ENCODE peak calls at places on chromosomes 16 and 17, in four cellular contexts. E is heart right ventricle; N is CD8-positive, alpha-beta memory T cell; M is lower lobe of right lung. A is an unnamed sample.

GRCh38 chr17:17523714-17524075 is 27.5 kb upstream of the RASD1 start:
- DNase-seq in E (no peak), N (no peak), M (no peak), A (no peak)

GRCh38 chr17:1933875-1934715 is 91.0 kb downstream of the RTN4RL1 start:
- DNase-seq in E (no peak), N (no peak), M (no peak), A (no peak)

GRCh38 chr17:31248986-31249385 is 48.1 kb downstream of the OMG start:
- DNase-seq in E (no peak), N (no peak), M (no peak), A (no peak)

GRCh38 chr17:63447688-63448005 is 1.5 kb upstream of the CYB561 start:
- DNase-seq in E (no peak), N (no peak), M (no peak), A (no peak)

GRCh38 chr17:65537845-65538678 is 23.4 kb downstream of the AXIN2 start:
- DNase-seq in E (no peak), N (no peak), M (no peak), A (no peak)

GRCh38 chr17:79325707-79326106 is 251.1 kb downstream of the ENGASE start:
- DNase-seq in E (no peak), N (no peak), M (no peak), A (no peak)

GRCh38 chr16:75555213-75555706 is 792 bp downstream of the TMEM231 start:
- DNase-seq in E (peak), N (no peak), M (peak), A (peak)

GRCh38 chr16:53507464-53508180 is 4.6 kb upstream of the AKTIP start:
- DNase-seq in E (no peak), N (no peak), M (no peak), A (no peak)

GRCh38 chr16:15502041-15502725 is 67.8 kb downstream of the BMERB1 start:
- DNase-seq in E (no peak), N (no peak), M (no peak), A (no peak)

GRCh38 chr16:598823-599739 is 9.2 kb downstream of the RAB40C start:
- DNase-seq in E (no peak), N (no peak), M (no peak), A (no peak)

GRCh38 chr17:10171057-10171456 is 27.3 kb downstream of the GAS7 start:
- DNase-seq in E (peak), N (no peak), M (no peak), A (no peak)

GRCh38 chr17:2102931-2103398 is 48.1 kb downstream of the HIC1 start:
- DNase-seq in E (no peak), N (no peak), M (no peak), A (no peak)

GRCh38 chr16:22316411-22316811 is 19.2 kb downstream of the POLR3E start:
- DNase-seq in E (no peak), N (no peak), M (no peak), A (no peak)

GRCh38 chr17:55202906-55203305 is 61.9 kb upstream of the HLF start:
- DNase-seq in E (no peak), N (no peak), M (no peak), A (no peak)

GRCh38 chr17:13953871-13954270 is 115.4 kb upstream of the COX10 start:
- DNase-seq in E (no peak), N (no peak), M (no peak), A (no peak)

GRCh38 chr17:80790021-80790765 is 201.4 kb upstream of the CHMP6 start:
- DNase-seq in E (no peak), N (no peak), M (no peak), A (no peak)

GRCh38 chr17:7114875-7115614 is 423 bp upstream of the ASGR2 start:
- DNase-seq in E (no peak), N (no peak), M (no peak), A (no peak)

GRCh38 chr16:185691-186090 is 5.4 kb downstream of the HBQ1 start:
- DNase-seq in E (no peak), N (no peak), M (no peak), A (no peak)

GRCh38 chr17:16407911-16408588 is 7.3 kb upstream of the TRPV2 start:
- DNase-seq in E (peak), N (no peak), M (peak), A (peak)

GRCh38 chr16:1433756-1434155 is 2.9 kb downstream of the PERCC1 start:
- DNase-seq in E (no peak), N (no peak), M (no peak), A (no peak)

GRCh38 chr17:66272699-66273390 is 29.6 kb upstream of the PRKCA start:
- DNase-seq in E (no peak), N (no peak), M (no peak), A (no peak)

GRCh38 chr16:50839920-50840729 is 98.2 kb downstream of the CYLD start:
- DNase-seq in E (no peak), N (no peak), M (no peak), A (no peak)

GRCh38 chr16:71303938-71304337 is 14.7 kb upstream of the CMTR2 start:
- DNase-seq in E (no peak), N (no peak), M (no peak), A (no peak)

GRCh38 chr17:9798724-9799123 is 7.3 kb upstream of the DHRS7C start:
- DNase-seq in E (no peak), N (no peak), M (no peak), A (no peak)

GRCh38 chr16:84851192-84852127 is 31.7 kb downstream of the CRISPLD2 start:
- DNase-seq in E (no peak), N (no peak), M (no peak), A (no peak)

GRCh38 chr17:12522743-12523181 is 142.9 kb upstream of the MYOCD start:
- DNase-seq in E (no peak), N (no peak), M (no peak), A (no peak)

GRCh38 chr16:4801962-4802658 is at the start of gene ROGDI:
- DNase-seq in E (peak), N (peak), M (peak), A (peak)

GRCh38 chr16:23141959-23142740 is 7.1 kb downstream of the USP31 start:
- DNase-seq in E (no peak), N (no peak), M (no peak), A (no peak)

GRCh38 chr16:87107221-87107620 is 210.0 kb downstream of the C16orf95 start:
- DNase-seq in E (no peak), N (no peak), M (no peak), A (no peak)

GRCh38 chr17:45172541-45173286 is 11.0 kb downstream of the HEXIM2 start:
- DNase-seq in E (peak), N (peak), M (peak), A (peak)

GRCh38 chr16:50396770-50397525 is 28.2 kb upstream of the BRD7 start:
- DNase-seq in E (no peak), N (no peak), M (no peak), A (no peak)

GRCh38 chr17:48541036-48541573 is 3.8 kb downstream of the HOXB2 start:
- DNase-seq in E (no peak), N (no peak), M (no peak), A (no peak)

GRCh38 chr17:39925282-39926134 is 1.9 kb downstream of the ORMDL3 start:
- DNase-seq in E (no peak), N (no peak), M (no peak), A (peak)
- H3K4me3 ChIP-seq in E (peak), N (peak), M (peak), A (no peak)

GRCh38 chr16:80827007-80827406 is 22.6 kb upstream of the CDYL2 start:
- DNase-seq in E (no peak), N (no peak), M (no peak), A (no peak)
- H3K4me3 ChIP-seq in E (no peak), N (no peak), M (no peak), A (no peak)

DNA sequence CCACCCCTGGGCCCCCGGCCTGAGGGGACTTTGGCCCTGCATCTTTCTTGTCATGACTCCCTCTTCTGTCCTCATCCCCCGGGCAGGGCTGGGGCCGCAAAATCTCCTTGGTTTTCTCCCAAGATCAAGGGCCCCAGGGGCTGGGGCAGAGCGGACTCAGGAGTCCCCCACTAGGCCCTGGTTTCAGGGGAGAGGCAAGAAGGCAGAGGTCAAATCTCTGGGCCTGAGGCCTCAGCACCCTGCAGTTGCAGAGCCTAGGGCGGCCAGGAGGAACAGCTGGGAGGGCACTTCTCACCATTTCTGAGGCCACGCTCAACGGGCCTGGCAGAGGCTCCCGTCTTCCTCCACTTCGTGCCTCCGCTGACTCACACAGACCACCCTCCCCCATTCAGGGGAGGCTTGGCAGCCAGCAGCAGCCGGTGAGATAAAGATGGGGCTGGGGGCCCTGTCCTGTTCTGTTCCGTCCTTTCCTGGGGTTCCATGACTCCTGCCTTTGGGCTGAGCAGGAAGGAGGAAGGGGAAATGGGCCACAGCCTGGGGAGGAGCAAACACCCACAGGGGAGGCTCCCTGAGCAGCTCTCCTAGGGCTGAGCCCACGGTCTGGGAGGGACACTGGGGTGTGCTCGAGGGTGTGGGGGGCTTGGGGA is 12.4 kb downstream of the ZSCAN10 start:
- DNase-seq in E (no peak), N (no peak), M (no peak), A (no peak)
- H3K4me3 ChIP-seq in E (peak), N (no peak), M (peak), A (no peak)

GRCh38 chr16:30948087-30948955 is 547 bp upstream of the ORAI3 start:
- DNase-seq in E (peak), N (no peak), M (peak), A (peak)
- H3K4me3 ChIP-seq in E (peak), N (peak), M (peak), A (peak)

DNA sequence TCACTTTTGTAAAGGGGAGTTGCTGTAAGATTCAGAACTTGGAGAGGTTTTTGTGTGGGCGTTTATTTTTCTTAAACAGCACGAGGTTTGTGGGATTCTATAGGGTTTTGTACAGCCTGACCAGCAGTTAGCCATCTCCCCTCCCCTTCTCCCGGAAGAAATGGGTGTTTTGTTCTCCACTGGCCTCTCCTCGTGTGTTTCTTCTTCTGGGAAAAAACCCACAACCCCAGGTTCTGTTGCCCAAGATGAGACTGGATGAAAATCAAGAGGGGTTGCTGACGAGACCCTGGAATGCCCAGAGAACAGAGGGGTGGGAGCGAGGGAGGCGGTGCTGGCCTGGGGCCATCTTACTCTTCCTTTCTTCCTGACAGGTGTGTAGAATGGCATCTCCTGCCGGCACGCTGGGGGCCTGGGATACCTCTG is 186.1 kb downstream of the MSI2 start:
- DNase-seq in E (no peak), N (no peak), M (no peak), A (no peak)
- H3K4me3 ChIP-seq in E (no peak), N (no peak), M (no peak), A (no peak)

DNA sequence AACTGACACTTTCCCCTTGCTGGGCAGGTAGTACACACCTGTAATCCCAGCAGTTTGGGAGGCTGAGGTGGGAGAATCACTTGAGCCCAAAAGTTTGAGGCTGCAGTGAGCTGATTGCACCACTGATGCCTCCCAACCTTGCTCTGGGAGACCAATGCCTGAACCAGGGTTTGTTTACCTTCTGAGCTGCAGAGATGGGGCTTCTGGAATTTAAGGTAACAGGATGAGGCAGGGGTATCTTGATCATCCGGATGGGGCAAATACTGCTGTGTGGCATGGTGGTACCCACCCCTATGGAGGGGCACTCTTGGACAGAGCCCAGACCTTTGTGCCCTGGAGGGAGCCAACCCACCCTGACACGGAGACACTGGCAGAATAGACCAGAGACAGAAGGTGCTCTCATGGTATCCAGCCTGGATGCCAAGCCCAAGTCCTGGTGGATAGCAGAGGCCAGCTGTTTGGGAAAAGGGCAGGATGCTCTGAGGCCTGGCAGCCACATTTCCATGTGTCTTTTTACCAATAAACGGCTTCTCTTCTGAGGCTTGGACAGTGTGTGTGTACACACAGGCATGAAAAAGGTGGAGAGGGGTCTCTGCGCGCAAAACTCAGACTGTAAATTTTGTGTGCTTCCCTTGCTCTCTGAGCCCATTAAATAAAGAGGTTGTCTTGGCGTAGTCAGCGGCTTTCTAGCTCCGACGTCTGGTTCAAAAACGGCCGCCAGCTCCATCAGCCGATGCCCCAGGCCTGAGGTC is 4.4 kb downstream of the ZNF48 start:
- DNase-seq in E (no peak), N (no peak), M (no peak), A (no peak)
- H3K4me3 ChIP-seq in E (peak), N (peak), M (peak), A (peak)

DNA sequence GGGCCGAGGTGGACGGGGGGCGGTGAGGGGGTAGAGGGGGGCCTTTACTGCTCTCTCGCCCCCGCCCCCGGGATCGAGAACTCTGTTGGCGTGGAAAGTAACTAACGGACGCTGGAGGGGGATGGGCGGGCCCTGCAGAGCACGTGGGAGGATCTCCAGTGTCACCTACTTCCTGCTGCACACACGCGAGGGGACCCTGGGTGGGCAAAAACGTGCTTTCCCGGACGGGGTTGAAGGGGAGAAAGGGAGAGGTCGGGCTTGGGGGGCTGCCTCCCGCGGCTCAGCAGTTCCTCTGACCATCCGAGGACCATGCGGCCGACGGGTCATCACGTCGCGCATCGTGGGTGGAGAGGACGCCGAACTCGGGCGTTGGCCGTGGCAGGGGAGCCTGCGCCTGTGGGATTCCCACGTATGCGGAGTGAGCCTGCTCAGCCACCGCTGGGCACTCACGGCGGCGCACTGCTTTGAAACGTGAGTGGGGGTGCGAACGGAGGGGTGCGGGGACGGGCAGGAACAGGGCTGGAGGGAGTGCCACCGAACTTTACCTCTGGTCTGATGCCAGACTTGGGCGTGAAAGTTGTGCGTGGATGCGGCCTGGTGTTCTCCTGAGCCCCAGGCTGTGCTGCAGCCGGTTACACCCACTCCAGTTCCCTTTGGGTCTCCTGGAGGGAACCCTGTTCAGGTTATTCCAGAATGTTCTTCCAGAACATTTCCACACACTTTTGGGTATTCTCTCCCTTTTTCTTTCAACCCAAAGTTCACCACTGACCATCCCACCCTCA is 650 bp downstream of the PRSS21 start:
- DNase-seq in E (no peak), N (no peak), M (peak), A (peak)
- H3K4me3 ChIP-seq in E (no peak), N (no peak), M (peak), A (no peak)

DNA sequence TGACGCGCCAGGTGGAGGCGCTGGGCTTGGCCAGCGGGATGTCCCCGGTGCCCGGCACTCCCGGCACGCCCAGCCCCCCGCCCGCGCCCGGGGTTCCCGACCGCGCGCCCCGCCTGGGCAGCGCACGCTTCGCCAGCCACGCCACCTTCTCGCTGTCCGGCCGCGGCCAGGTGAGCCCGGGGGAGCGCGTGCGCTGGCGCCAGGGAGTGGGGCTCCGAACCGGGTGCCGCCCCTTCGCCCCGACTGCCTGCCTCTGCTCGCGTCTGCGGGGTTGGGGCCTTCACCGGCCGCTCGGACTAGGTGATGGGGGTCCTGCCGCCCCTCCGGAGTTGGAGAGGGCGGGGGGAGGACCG is 482 bp downstream of the SMTNL2 start:
- DNase-seq in E (no peak), N (no peak), M (no peak), A (peak)
- H3K4me3 ChIP-seq in E (peak), N (no peak), M (peak), A (peak)

DNA sequence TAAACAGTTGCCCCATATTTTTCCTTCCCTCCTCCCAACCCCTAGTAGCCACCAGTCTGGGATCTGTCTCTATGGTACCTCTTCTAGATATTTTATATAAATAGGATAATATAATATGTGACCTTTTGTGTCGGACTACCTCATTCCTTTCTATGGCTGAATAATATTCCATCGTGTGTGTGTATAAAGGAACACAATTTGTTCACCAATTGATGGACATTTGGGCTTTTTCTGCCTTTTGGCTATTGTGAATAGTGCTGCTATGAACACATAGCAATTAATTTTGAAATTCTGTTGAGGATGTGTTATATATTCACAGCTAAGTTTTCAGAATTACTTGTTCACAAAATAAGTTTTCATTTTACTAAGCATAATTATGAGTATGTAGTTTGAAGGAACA is 2.5 kb downstream of the NFATC3 start:
- DNase-seq in E (no peak), N (no peak), M (no peak), A (no peak)
- H3K4me3 ChIP-seq in E (no peak), N (peak), M (peak), A (no peak)

GRCh38 chr17:8611135-8611534 is 19.4 kb downstream of the MYH10 start:
- DNase-seq in E (no peak), N (no peak), M (no peak), A (no peak)
- H3K4me3 ChIP-seq in E (peak), N (no peak), M (no peak), A (no peak)

A was measured in WERI-Rb-1.